ENCODE peak calls at places on chromosomes 4 and X, in six cellular contexts. U is H9, Q is mesendoderm, S is neuronal stem cell, F is IMR-90, R is H1. Y is an unnamed sample.

GRCh38 chr4:15778191-15778741 is at the start of gene CD38:
- DNase-seq in U (peak), Q (peak), S (peak), F (no peak), R (peak), Y (peak)

GRCh38 chr4:4182835-4183568 is 43.7 kb downstream of the OTOP1 start:
- DNase-seq in U (peak), Q (peak), S (peak), F (no peak), R (peak), Y (no peak)

GRCh38 chr4:140078366-140078765 is 75.6 kb downstream of the MAML3 start:
- DNase-seq in U (peak), Q (peak), S (no peak), F (peak), R (no peak), Y (peak)

GRCh38 chr4:95267081-95267480 is 281.7 kb downstream of the UNC5C start:
- DNase-seq in U (no peak), Q (peak), S (no peak), F (peak), R (no peak), Y (peak)

GRCh38 chrX:68693481-68694410 is 46.3 kb downstream of the STARD8 start:
- DNase-seq in U (peak), Q (peak), S (peak), F (peak), R (peak), Y (peak)

GRCh38 chrX:144840616-144841015 is 406.7 kb upstream of the SPANXN1 start:
- DNase-seq in U (no peak), Q (peak), S (no peak), F (no peak), R (no peak), Y (peak)

GRCh38 chr4:8209997-8210396 is 10.9 kb downstream of the SH3TC1 start:
- DNase-seq in U (no peak), Q (no peak), S (no peak), F (no peak), R (no peak), Y (no peak)

GRCh38 chrX:96464880-96465558 is 219.6 kb upstream of the DIAPH2 start:
- DNase-seq in U (no peak), Q (no peak), S (no peak), F (no peak), R (no peak), Y (no peak)

GRCh38 chrX:21658152-21658737 is at the start of gene KLHL34:
- DNase-seq in U (no peak), Q (no peak), S (no peak), F (no peak), R (no peak), Y (no peak)

GRCh38 chrX:13647709-13648212 is 5.2 kb upstream of the TCEANC start:
- DNase-seq in U (no peak), Q (no peak), S (no peak), F (peak), R (no peak), Y (peak)

GRCh38 chrX:115582871-115583729 is 22.1 kb downstream of the PLS3 start:
- DNase-seq in U (peak), Q (peak), S (no peak), F (peak), R (no peak), Y (peak)

GRCh38 chr4:156185514-156185913 is 231.8 kb upstream of the CTSO start:
- DNase-seq in U (no peak), Q (no peak), S (no peak), F (no peak), R (no peak), Y (no peak)

GRCh38 chr4:76640252-76640925 is 205.4 kb downstream of the SHROOM3 start:
- DNase-seq in U (peak), Q (no peak), S (no peak), F (no peak), R (no peak), Y (no peak)

GRCh38 chr4:186724861-186725419 is 1.3 kb upstream of the FAT1 start:
- DNase-seq in U (no peak), Q (peak), S (no peak), F (peak), R (no peak), Y (peak)

GRCh38 chr4:25863347-25863784 is 578 bp upstream of the SEL1L3 start:
- DNase-seq in U (peak), Q (peak), S (peak), F (no peak), R (peak), Y (no peak)

GRCh38 chr4:124415206-124415605 is 297.3 kb downstream of the ANKRD50 start:
- DNase-seq in U (no peak), Q (no peak), S (no peak), F (peak), R (no peak), Y (no peak)

GRCh38 chr4:77852892-77853495 is 9.6 kb upstream of the MRPL1 start:
- DNase-seq in U (no peak), Q (no peak), S (no peak), F (no peak), R (no peak), Y (no peak)

GRCh38 chr4:48341776-48342558 is 638 bp downstream of the SLAIN2 start:
- DNase-seq in U (peak), Q (peak), S (peak), F (peak), R (peak), Y (peak)

GRCh38 chr4:74682567-74683359 is 111.6 kb downstream of the BTC start:
- DNase-seq in U (peak), Q (peak), S (no peak), F (peak), R (no peak), Y (peak)

GRCh38 chr4:84530871-84531270 is 31.8 kb upstream of the NKX6-1 start:
- DNase-seq in U (no peak), Q (peak), S (no peak), F (peak), R (no peak), Y (peak)

GRCh38 chr4:11799182-11799581 is 370.5 kb upstream of the HS3ST1 start:
- DNase-seq in U (no peak), Q (no peak), S (no peak), F (no peak), R (no peak), Y (no peak)

GRCh38 chrX:153477039-153477438 is 6.7 kb upstream of the HAUS7 start:
- DNase-seq in U (peak), Q (peak), S (no peak), F (peak), R (no peak), Y (no peak)

GRCh38 chr4:99886146-99886545 is 8.1 kb downstream of the LAMTOR3 start:
- DNase-seq in U (no peak), Q (no peak), S (no peak), F (peak), R (no peak), Y (no peak)

GRCh38 chr4:164512124-164512523 is 241.8 kb upstream of the SMIM31 start:
- DNase-seq in U (no peak), Q (no peak), S (no peak), F (no peak), R (no peak), Y (no peak)

GRCh38 chr4:113223001-113223400 is 173.5 kb downstream of the ANK2 start:
- DNase-seq in U (no peak), Q (no peak), S (no peak), F (peak), R (no peak), Y (peak)

GRCh38 chr4:90857081-90857820 is 730.1 kb downstream of the CCSER1 start:
- DNase-seq in U (no peak), Q (no peak), S (no peak), F (no peak), R (no peak), Y (no peak)

GRCh38 chr4:139242511-139243051 is 37.4 kb downstream of the MGARP start:
- DNase-seq in U (no peak), Q (no peak), S (no peak), F (peak), R (no peak), Y (peak)

GRCh38 chrX:40705658-40706312 is 29.6 kb downstream of the MED14 start:
- DNase-seq in U (no peak), Q (no peak), S (no peak), F (no peak), R (no peak), Y (no peak)

GRCh38 chr4:175776217-175776616 is 35.8 kb downstream of the GPM6A start:
- DNase-seq in U (peak), Q (peak), S (no peak), F (no peak), R (no peak), Y (no peak)

GRCh38 chrX:31423575-31424284 is 351.9 kb upstream of the FTHL17 start:
- DNase-seq in U (peak), Q (peak), S (no peak), F (peak), R (peak), Y (peak)

GRCh38 chrX:154967603-154968002 is 54.9 kb downstream of the F8 start:
- DNase-seq in U (no peak), Q (no peak), S (no peak), F (peak), R (no peak), Y (peak)

GRCh38 chr4:142707397-142707796 is 138.7 kb downstream of the INPP4B start:
- DNase-seq in U (no peak), Q (no peak), S (no peak), F (no peak), R (no peak), Y (no peak)

DNA sequence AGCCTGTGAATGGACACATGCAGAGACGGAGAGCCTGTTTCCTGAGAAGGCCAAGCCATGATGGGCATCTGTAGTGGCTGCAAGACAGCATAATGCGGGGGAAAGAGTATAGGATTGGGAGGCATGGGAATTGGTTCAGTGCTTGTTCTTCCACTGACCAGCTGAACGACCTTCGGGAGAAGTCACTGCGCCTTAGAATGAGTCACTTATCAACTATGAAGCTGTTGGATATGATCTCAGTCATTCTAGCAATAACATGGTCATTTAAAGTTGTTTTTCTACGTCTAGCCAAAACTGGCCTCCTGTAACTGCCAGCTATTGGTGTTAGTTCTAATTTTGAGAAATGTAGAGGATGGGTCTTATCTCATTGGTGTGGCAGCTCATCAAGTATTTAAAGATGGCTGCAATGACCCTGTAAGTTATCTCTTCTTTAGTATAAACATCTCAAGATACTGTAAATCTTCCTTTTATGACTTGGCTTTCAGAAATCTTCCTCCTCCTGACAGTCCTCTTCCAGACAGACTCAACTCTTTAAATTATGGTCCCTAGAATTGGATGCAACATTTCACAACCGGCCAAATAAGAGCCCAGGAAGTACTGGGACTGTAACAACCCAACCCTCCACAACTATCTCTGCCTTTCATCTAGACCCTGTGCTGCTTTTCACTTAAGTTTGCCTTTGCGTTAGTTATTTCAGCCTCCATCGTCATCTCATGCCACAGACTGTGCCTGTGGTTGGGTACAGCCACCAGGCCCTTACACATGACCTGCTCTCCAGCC is 243.3 kb downstream of the CBR4 start:
- DNase-seq in U (no peak), Q (no peak), S (no peak), F (peak), R (no peak), Y (peak)
- H3K4me2 ChIP-seq in U (no peak), Q (no peak), S (no peak), F (peak), R (no peak), Y (no peak)

DNA sequence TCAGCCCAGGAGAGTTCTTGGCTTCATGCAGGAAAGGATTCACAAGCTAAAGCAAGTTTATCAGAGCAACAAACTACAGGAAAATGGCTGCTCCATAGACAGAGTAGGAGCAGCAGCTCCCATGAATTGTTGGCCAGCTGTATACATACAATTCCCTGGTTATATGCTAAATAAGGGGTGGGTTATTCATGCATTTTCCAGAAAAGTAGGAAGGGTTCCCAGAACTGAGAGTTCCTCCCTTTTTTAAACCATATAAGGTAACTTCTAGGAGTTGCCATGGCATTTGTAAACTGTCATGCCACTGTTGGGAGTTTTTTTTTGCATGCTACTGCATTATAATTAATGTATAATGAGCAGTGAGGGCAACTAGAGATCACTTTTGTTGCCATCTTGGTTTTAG is 2.6 kb downstream of the C4orf33 start:
- DNase-seq in U (no peak), Q (no peak), S (no peak), F (no peak), R (no peak), Y (no peak)
- H2BK15ac ChIP-seq in U (no peak), Q (no peak), S (no peak), F (no peak), R (no peak), Y (no peak)

DNA sequence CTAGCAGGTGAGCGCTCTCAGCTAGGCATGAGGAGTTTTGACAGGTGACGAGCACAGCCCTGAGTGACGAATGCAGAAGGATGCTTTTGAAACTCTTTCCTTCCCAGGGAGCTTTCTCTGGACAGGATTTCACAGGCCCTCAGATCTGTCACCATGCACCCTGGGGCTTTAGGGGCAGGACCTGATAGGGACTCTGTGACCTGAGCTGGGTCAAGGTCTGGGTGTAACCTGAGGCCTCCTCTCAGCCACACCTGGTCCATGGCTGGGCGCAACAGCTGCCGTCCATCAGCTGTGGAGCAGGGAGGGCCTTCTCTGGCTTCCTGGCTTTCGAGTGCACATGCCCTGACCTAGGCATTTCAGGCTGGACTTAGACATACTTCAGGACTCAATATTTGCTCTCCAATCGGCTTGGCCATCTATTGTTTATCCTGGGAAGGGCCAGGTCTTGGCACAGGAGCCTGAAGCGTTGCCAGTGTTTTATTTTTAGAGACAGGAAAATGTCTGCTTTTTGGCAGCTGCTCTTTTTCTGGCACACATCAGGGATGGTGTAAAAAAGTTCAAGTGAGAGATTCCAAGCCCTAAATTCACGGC is 56.4 kb downstream of the C4orf51 start:
- DNase-seq in U (no peak), Q (peak), S (no peak), F (no peak), R (no peak), Y (peak)
- H3K4me2 ChIP-seq in U (no peak), Q (no peak), S (no peak), F (no peak), R (no peak), Y (no peak)

GRCh38 chr4:69861756-69862155 is 1.8 kb upstream of the SULT1E1 start:
- DNase-seq in U (no peak), Q (no peak), S (no peak), F (no peak), R (no peak), Y (no peak)

GRCh38 chr4:69860521-69861298 is 765 bp upstream of the SULT1E1 start:
- DNase-seq in U (no peak), Q (no peak), S (no peak), F (no peak), R (no peak), Y (no peak)

GRCh38 chr4:69858683-69859082 is 1.3 kb downstream of the SULT1E1 start:
- DNase-seq in U (no peak), Q (no peak), S (no peak), F (no peak), R (no peak), Y (peak)

GRCh38 chr4:69859140-69859539 is 805 bp downstream of the SULT1E1 start:
- DNase-seq in U (no peak), Q (no peak), S (no peak), F (no peak), R (no peak), Y (no peak)

GRCh38 chr4:69860007-69860406 is at the start of gene SULT1E1:
- DNase-seq in U (no peak), Q (peak), S (no peak), F (peak), R (no peak), Y (no peak)
- H2BK15ac ChIP-seq in U (no peak), Q (no peak), S (no peak), F (no peak), R (no peak), Y (no peak)

DNA sequence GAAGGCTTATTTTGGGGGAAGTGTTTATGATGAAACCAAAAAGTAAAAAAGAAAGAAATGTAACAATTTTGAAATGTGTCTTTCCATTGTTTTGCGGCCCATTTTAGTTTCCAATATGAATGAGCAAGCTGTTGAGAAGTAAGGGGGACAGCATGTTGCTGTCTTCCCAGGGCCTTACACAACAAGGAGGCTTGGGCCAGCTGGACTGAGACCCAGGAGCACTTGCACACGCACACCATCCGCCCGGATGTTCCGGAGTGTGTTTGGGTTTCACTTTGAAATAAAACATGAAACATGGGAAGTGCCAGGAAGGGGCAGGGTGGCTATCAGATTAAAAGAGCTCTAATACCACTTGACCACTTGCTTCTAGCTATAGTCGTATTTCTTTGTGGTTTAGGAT is 144.3 kb downstream of the NHS start:
- DNase-seq in U (no peak), Q (no peak), S (no peak), F (peak), R (no peak), Y (no peak)
- H3K4me2 ChIP-seq in U (no peak), Q (no peak), S (no peak), F (no peak), R (no peak), Y (no peak)

GRCh38 chr4:5409980-5410618 is 298.3 kb downstream of the EVC2 start:
- DNase-seq in U (no peak), Q (peak), S (no peak), F (no peak), R (no peak), Y (no peak)
- H2BK15ac ChIP-seq in U (no peak), Q (no peak), S (no peak), F (no peak), R (no peak), Y (no peak)

GRCh38 chr4:786074-786741 is 39.7 kb downstream of the CPLX1 start:
- DNase-seq in U (no peak), Q (no peak), S (no peak), F (no peak), R (no peak), Y (no peak)
- H3K4me2 ChIP-seq in U (peak), Q (no peak), S (peak), F (no peak), R (peak), Y (peak)

Y was measured in mesenchymal stem cell.